ENCODE peak calls at places on chromosomes 5 and 9, in eight cellular contexts. W is epithelial cell of esophagus; B is IMR-90; C is A549; T is transverse colon; X is tibial nerve; J is CD8-positive, alpha-beta T cell; Q is psoas muscle. F is an unnamed sample.

GRCh38 chr9:115997923-115998322 is 155.7 kb upstream of the PAPPA start:
- DNase-seq in W (no peak), B (peak; percentile 88), C (no peak), T (no peak), X (no peak), J (no peak), Q (no peak), F (no peak)

GRCh38 chr5:40784027-40784653 is 14.0 kb downstream of the PRKAA1 start:
- DNase-seq in W (no peak), B (no peak), C (peak; percentile 56), T (peak; percentile 22), X (no peak), J (no peak), Q (no peak), F (no peak)

GRCh38 chr9:110320651-110321050 is 17.0 kb downstream of the TXNDC8 start:
- DNase-seq in W (no peak), B (peak; percentile 13), C (no peak), T (no peak), X (no peak), J (no peak), Q (no peak), F (no peak)

GRCh38 chr5:94463739-94464138 is 154.7 kb downstream of the KIAA0825 start:
- DNase-seq in W (no peak), B (peak; percentile 24), C (no peak), T (no peak), X (no peak), J (no peak), Q (no peak), F (no peak)

GRCh38 chr5:120552638-120553037 is 88.5 kb downstream of the PRR16 start:
- DNase-seq in W (peak; percentile 20), B (peak; percentile 29), C (no peak), T (no peak), X (no peak), J (no peak), Q (no peak), F (no peak)

GRCh38 chr9:72843525-72844439 is 109.1 kb downstream of the ALDH1A1 start:
- DNase-seq in W (peak; percentile 85), B (no peak), C (peak; percentile 77), T (no peak), X (no peak), J (no peak), Q (no peak), F (no peak)

GRCh38 chr5:93022770-93023169 is 558.2 kb downstream of the NR2F1-AS1 start:
- DNase-seq in W (no peak), B (peak; percentile 54), C (peak; percentile 4), T (no peak), X (no peak), J (no peak), Q (no peak), F (no peak)

GRCh38 chr5:91162534-91163381 is 220.4 kb downstream of the ARRDC3 start:
- DNase-seq in W (peak; percentile 98), B (peak; percentile 95), C (peak; percentile 87), T (peak; percentile 79), X (peak; percentile 33), J (peak; percentile 50), Q (no peak), F (peak; percentile 63)

GRCh38 chr5:56814963-56815656 is at the start of gene MAP3K1:
- DNase-seq in W (peak; percentile 82), B (peak; percentile 60), C (peak; percentile 79), T (peak; percentile 92), X (peak; percentile 61), J (peak; percentile 76), Q (peak; percentile 88), F (peak; percentile 93)

GRCh38 chr5:39580702-39581498 is 156.1 kb upstream of the DAB2 start:
- DNase-seq in W (peak; percentile 2), B (peak; percentile 37), C (no peak), T (no peak), X (no peak), J (no peak), Q (no peak), F (no peak)

GRCh38 chr5:179867476-179867875 is 8.9 kb upstream of the MRNIP start:
- DNase-seq in W (no peak), B (no peak), C (no peak), T (no peak), X (no peak), J (no peak), Q (no peak), F (no peak)

GRCh38 chr5:177601577-177602457 is 1.9 kb downstream of the B4GALT7 start:
- DNase-seq in W (no peak), B (no peak), C (peak; percentile 52), T (no peak), X (no peak), J (no peak), Q (no peak), F (no peak)

GRCh38 chr5:149895416-149896345 is 48.9 kb downstream of the PDE6A start:
- DNase-seq in W (peak; percentile 52), B (peak; percentile 10), C (no peak), T (no peak), X (no peak), J (no peak), Q (no peak), F (no peak)

GRCh38 chr9:92026206-92027002 is 76.4 kb upstream of the ROR2 start:
- DNase-seq in W (no peak), B (no peak), C (no peak), T (no peak), X (no peak), J (no peak), Q (no peak), F (no peak)

GRCh38 chr9:135776893-135777622 is 75.1 kb downstream of the KCNT1 start:
- DNase-seq in W (no peak), B (no peak), C (no peak), T (no peak), X (no peak), J (no peak), Q (no peak), F (no peak)

GRCh38 chr5:79956173-79956670 is 34.8 kb downstream of the MTX3 start:
- DNase-seq in W (peak; percentile 99), B (peak; percentile 44), C (no peak), T (no peak), X (no peak), J (no peak), Q (no peak), F (no peak)

GRCh38 chr5:38591450-38591849 is 35.0 kb upstream of the LIFR start:
- DNase-seq in W (no peak), B (peak; percentile 30), C (no peak), T (no peak), X (no peak), J (no peak), Q (no peak), F (no peak)

DNA sequence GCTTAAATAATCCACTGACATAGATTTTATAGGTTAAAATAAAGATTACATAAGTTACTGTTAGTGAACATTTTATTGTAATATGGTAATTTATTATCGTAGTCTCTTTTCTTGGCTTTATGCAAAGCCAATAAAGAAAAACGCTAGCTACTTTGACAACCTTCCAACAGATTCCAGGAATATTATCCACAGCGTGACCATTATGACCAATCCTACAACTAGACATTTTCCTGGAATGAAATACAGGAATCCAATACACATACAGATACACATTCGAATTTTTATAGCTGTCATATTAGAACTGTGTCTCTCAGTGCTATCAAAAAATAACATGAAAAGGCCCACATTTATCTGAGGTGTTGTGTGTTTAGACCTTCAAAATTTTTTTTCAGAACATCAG is 13.1 kb downstream of the RPS23 start:
- DNase-seq in W (no peak), B (peak; percentile 54), C (no peak), T (no peak), X (no peak), J (no peak), Q (no peak), F (no peak)
- H3K4me3 ChIP-seq in W (no peak overlapping the region), B (no peak overlapping the region), C (no peak overlapping the region), T (no peak overlapping the region), X (no peak overlapping the region), J (no peak overlapping the region), Q (no peak overlapping the region), F (no peak overlapping the region)

DNA sequence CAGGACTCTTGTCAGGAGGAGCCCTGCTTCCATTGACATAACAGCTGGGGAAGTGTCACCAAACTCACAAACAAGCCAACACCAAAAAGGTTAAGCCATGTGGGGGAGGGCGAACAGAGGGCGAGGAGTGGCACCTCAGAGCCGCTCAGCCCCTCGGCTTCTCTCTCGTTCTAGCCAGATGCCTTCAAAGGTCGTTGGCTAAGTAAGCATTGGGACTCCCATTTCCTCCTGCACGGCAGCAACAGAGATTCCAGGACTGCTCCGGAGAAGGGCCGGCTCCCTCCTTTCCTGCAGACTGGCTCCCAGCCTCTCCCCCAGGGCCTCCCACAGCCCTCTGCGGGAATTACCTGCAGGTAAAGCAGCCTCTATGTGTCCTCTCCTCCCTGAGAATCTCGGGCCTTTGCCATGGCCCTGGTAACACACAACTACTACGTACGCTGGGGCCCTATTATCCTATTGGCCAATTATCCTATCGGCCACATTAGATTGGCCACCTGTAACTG is 52.1 kb upstream of the RNU6ATAC start:
- DNase-seq in W (no peak), B (no peak), C (no peak), T (no peak), X (no peak), J (no peak), Q (peak; percentile 42), F (no peak)
- TF ChIP-seq CTCF in W (no peak), B (no peak), C (no peak), T (no peak), X (no peak), J (no peak), Q (no peak), F (no peak)

GRCh38 chr9:94554078-94554438 is 825 bp upstream of the PCAT7 start:
- DNase-seq in W (no peak), B (no peak), C (no peak), T (peak; percentile 69), X (no peak), J (no peak), Q (no peak), F (peak; percentile 78)
- H3K4me3 ChIP-seq in W (no peak overlapping the region), B (no peak overlapping the region), C (peak overlapping the region; percentile 63), T (no peak overlapping the region), X (no peak overlapping the region), J (no peak overlapping the region), Q (peak overlapping the region; percentile 46), F (peak overlapping the region; percentile 9)

GRCh38 chr5:60842859-60843692 is 993 bp downstream of the ELOVL7 start:
- DNase-seq in W (peak; percentile 54), B (no peak), C (peak; percentile 10), T (peak; percentile 28), X (no peak), J (no peak), Q (no peak), F (no peak)

GRCh38 chr5:60843693-60844428 is at the start of gene ELOVL7:
- DNase-seq in W (peak; percentile 92), B (peak; percentile 11), C (peak; percentile 70), T (peak; percentile 87), X (no peak), J (no peak), Q (peak; percentile 67), F (peak; percentile 92)

GRCh38 chr5:60841361-60841760 is 2.7 kb downstream of the ELOVL7 start:
- DNase-seq in W (no peak), B (no peak), C (no peak), T (no peak), X (no peak), J (no peak), Q (no peak), F (no peak)

GRCh38 chr5:60846298-60846697 is 2.2 kb upstream of the ELOVL7 start:
- DNase-seq in W (no peak), B (no peak), C (no peak), T (no peak), X (no peak), J (no peak), Q (no peak), F (no peak)

DNA sequence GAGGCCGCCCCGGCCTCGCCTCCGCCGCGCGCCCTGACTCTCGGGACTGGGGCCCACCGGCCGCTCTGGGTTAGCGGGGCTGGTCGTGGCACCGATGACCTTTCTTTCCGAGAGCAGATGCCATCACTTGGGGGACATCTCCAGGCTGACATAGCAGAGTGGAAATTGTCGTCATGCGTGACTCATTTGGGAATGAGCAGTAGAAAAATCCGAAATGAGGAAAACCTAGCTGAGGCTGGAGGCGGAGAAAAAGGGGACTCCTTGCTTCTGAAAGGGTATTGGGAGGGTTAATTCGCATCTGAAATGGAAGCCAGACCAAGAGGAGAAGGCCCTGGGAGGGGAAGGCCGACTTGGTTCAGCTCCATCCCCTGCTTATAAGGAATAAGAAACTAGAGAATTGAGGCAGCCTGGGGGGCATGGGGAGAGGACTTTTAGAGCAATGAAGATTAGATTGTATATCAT is 391 bp upstream of the ELOVL7 start:
- DNase-seq in W (peak; percentile 68), B (peak; percentile 29), C (no peak), T (no peak), X (no peak), J (no peak), Q (no peak), F (no peak)
- TF ChIP-seq CTCF in W (no peak), B (no peak), C (no peak), T (no peak), X (no peak), J (no peak), Q (no peak), F (no peak)

F was measured in mucosa of descending colon.